ENCODE peak calls at places on chromosomes 2 and 18, in nine cellular contexts. A is brain microvascular endothelial cell, W is dorsolateral prefrontal cortex, I is cardiac muscle cell, Q is fibroblast of mammary gland, E is lung, M is fibroblast of villous mesenchyme, P is A549, Y is upper lobe of right lung. U is an unnamed sample.
A peak's percentile ranks its signal among the peaks of the same experiment; 100 is the strongest.

GRCh38 chr2:202171246-202171833 is 67.1 kb downstream of the SUMO1 start:
- DNase-seq in A (no peak), W (peak; percentile 52), I (peak; percentile 51), Q (no peak), E (no peak), M (no peak), P (no peak), Y (no peak), U (no peak)

GRCh38 chr2:3317277-3317685 is 60.3 kb downstream of the EIPR1 start:
- DNase-seq in A (no peak), W (no peak), I (no peak), Q (no peak), E (no peak), M (no peak), P (no peak), Y (peak; percentile 56), U (no peak)

GRCh38 chr2:143110759-143111428 is 18.3 kb upstream of the ARHGAP15 start:
- DNase-seq in A (peak; percentile 63), W (no peak), I (peak; percentile 83), Q (peak; percentile 75), E (peak; percentile 64), M (peak; percentile 59), P (peak; percentile 66), Y (no peak), U (peak; percentile 46)

GRCh38 chr2:218999021-218999880 is 6.0 kb upstream of the CRYBA2 start:
- DNase-seq in A (no peak), W (no peak), I (no peak), Q (no peak), E (no peak), M (no peak), P (no peak), Y (no peak), U (no peak)

GRCh38 chr18:79616651-79617518 is 62.7 kb upstream of the CTDP1 start:
- DNase-seq in A (no peak), W (peak; percentile 41), I (no peak), Q (peak; percentile 25), E (no peak), M (peak; percentile 19), P (no peak), Y (peak; percentile 47), U (no peak)

GRCh38 chr18:11991021-11991770 is 9.9 kb downstream of the IMPA2 start:
- DNase-seq in A (no peak), W (no peak), I (no peak), Q (no peak), E (no peak), M (no peak), P (no peak), Y (no peak), U (no peak)

GRCh38 chr2:222572761-222573174 is 83.1 kb downstream of the FARSB start:
- DNase-seq in A (peak; percentile 47), W (no peak), I (peak; percentile 47), Q (peak; percentile 71), E (no peak), M (peak; percentile 86), P (peak; percentile 18), Y (no peak), U (no peak)

GRCh38 chr18:61669320-61669719 is 223.5 kb downstream of the RNF152 start:
- DNase-seq in A (peak; percentile 50), W (no peak), I (no peak), Q (peak; percentile 43), E (no peak), M (no peak), P (no peak), Y (no peak), U (no peak)

GRCh38 chr2:160214461-160215055 is 14.5 kb upstream of the ITGB6 start:
- DNase-seq in A (peak; percentile 91), W (no peak), I (no peak), Q (peak; percentile 94), E (peak; percentile 88), M (peak; percentile 71), P (peak; percentile 86), Y (peak; percentile 64), U (peak; percentile 57)

GRCh38 chr2:239400000-239400831 is 604 bp downstream of the HDAC4 start:
- DNase-seq in A (no peak), W (no peak), I (peak; percentile 76), Q (no peak), E (no peak), M (peak; percentile 92), P (no peak), Y (peak; percentile 63), U (no peak)

GRCh38 chr2:37630778-37631177 is 40.7 kb downstream of the CDC42EP3 start:
- DNase-seq in A (no peak), W (no peak), I (no peak), Q (no peak), E (no peak), M (no peak), P (no peak), Y (no peak), U (no peak)

GRCh38 chr2:222000326-222000725 is 298.5 kb downstream of the PAX3 start:
- DNase-seq in A (peak; percentile 74), W (no peak), I (no peak), Q (peak; percentile 92), E (no peak), M (peak; percentile 74), P (no peak), Y (no peak), U (peak; percentile 89)

GRCh38 chr18:35682282-35682867 is 100.8 kb downstream of the GALNT1 start:
- DNase-seq in A (no peak), W (no peak), I (no peak), Q (no peak), E (no peak), M (no peak), P (no peak), Y (no peak), U (no peak)

GRCh38 chr18:63774511-63774910 is 707 bp upstream of the SERPINB7 start:
- DNase-seq in A (no peak), W (no peak), I (no peak), Q (no peak), E (no peak), M (no peak), P (no peak), Y (no peak), U (no peak)

GRCh38 chr2:234863043-234863934 is 88.5 kb upstream of the SH3BP4 start:
- DNase-seq in A (peak; percentile 66), W (peak; percentile 61), I (no peak), Q (peak; percentile 89), E (no peak), M (peak; percentile 78), P (peak; percentile 79), Y (no peak), U (no peak)

GRCh38 chr2:209974566-209974965 is 27.9 kb upstream of the RPE start:
- DNase-seq in A (no peak), W (no peak), I (no peak), Q (peak; percentile 24), E (no peak), M (no peak), P (no peak), Y (no peak), U (no peak)

GRCh38 chr18:58418361-58418760 is 210.5 kb downstream of the ALPK2 start:
- DNase-seq in A (no peak), W (no peak), I (no peak), Q (no peak), E (no peak), M (no peak), P (no peak), Y (no peak), U (no peak)

GRCh38 chr2:218252509-218253247 is 8.1 kb upstream of the GPBAR1 start:
- DNase-seq in A (no peak), W (no peak), I (no peak), Q (peak; percentile 73), E (no peak), M (no peak), P (no peak), Y (no peak), U (no peak)

GRCh38 chr2:241064008-241064801 is 37.9 kb downstream of the MTERF4 start:
- DNase-seq in A (no peak), W (peak; percentile 31), I (no peak), Q (no peak), E (peak; percentile 66), M (no peak), P (peak; percentile 18), Y (peak; percentile 87), U (no peak)
- H3K4me3 ChIP-seq in A (no peak overlapping the region), W (no peak overlapping the region), I (no peak overlapping the region), Q (no peak overlapping the region), E (no peak overlapping the region), M (no peak overlapping the region), P (peak overlapping the region; percentile 13), Y (no peak overlapping the region), U (no peak overlapping the region)

DNA sequence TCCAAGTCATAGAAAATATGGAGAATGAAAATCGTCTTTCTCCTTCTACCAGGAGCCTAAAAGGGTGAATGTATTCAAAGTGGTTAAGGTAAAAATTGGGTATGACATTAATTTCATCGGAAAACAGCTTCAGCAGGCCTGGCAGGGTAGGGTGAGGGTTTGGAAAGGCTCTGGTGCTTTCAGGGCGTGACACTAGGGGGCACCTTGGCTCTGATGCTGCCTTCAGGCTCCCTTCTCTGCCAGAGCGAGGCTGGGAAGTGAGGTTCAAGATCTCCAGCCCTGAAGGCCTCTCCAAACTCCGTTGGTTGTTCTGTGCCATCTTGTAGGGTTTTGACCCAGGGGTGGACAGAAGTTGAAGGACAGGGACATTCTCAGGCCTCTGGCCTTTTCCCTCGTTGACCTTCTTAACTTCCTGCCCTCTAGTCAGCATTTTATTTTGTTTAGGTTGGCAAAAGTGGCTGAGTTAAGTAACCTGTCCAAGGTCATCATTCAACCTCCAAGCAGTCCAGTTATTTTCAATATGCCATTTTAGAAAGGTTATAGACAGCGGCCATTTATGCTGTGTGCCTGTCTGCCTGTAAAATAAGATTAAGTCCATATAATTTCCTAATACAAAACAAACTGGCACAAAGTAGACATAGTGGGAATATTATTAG is 40.3 kb downstream of the EML6 start:
- DNase-seq in A (no peak), W (no peak), I (no peak), Q (no peak), E (no peak), M (no peak), P (peak; percentile 38), Y (no peak), U (no peak)
- TF ChIP-seq CTCF in A (peak; percentile 47), W (no peak), I (peak; percentile 33), Q (peak; percentile 27), E (no peak), M (peak; percentile 36), P (peak; percentile 47), Y (peak; percentile 12), U (peak; percentile 33)

GRCh38 chr2:229598227-229598626 is 116.1 kb downstream of the DNER start:
- DNase-seq in A (no peak), W (no peak), I (no peak), Q (no peak), E (no peak), M (no peak), P (no peak), Y (no peak), U (no peak)

GRCh38 chr2:229601936-229602335 is 112.4 kb downstream of the DNER start:
- DNase-seq in A (no peak), W (no peak), I (no peak), Q (peak; percentile 10), E (no peak), M (no peak), P (no peak), Y (no peak), U (no peak)

GRCh38 chr2:229596796-229597195 is 117.6 kb downstream of the DNER start:
- DNase-seq in A (no peak), W (no peak), I (no peak), Q (no peak), E (no peak), M (no peak), P (no peak), Y (no peak), U (no peak)

GRCh38 chr2:229601396-229601795 is 113.0 kb downstream of the DNER start:
- DNase-seq in A (no peak), W (no peak), I (no peak), Q (peak; percentile 49), E (no peak), M (no peak), P (no peak), Y (no peak), U (no peak)
- H3K4me3 ChIP-seq in A (no peak overlapping the region), W (no peak overlapping the region), I (no peak overlapping the region), Q (no peak overlapping the region), E (no peak overlapping the region), M (no peak overlapping the region), P (no peak overlapping the region), Y (no peak overlapping the region), U (no peak overlapping the region)

GRCh38 chr2:188979730-188980123 is 5.6 kb downstream of the COL3A1 start:
- DNase-seq in A (no peak), W (no peak), I (no peak), Q (no peak), E (no peak), M (peak; percentile 71), P (no peak), Y (no peak), U (no peak)
- TF ChIP-seq CTCF in A (no peak), W (no peak), I (no peak), Q (no peak), E (no peak), M (no peak), P (no peak), Y (no peak), U (no peak)

U was measured in HFF-Myc.